ENCODE peak calls at places on chromosomes 12 and 14, in nine cellular contexts. K, C, G, D, E, F, O, P and A are unnamed samples.

GRCh38 chr12:116450406-116450910 is 108.7 kb upstream of the MAP1LC3B2 start:
- DNase-seq in K (no peak), C (no peak), G (no peak), D (peak; percentile 30), E (no peak), F (no peak), O (no peak), P (no peak), A (no peak)

GRCh38 chr12:89067436-89067835 is 284.9 kb downstream of the DUSP6 start:
- DNase-seq in K (no peak), C (no peak), G (no peak), D (peak; percentile 96), E (no peak), F (no peak), O (peak; percentile 93), P (peak; percentile 9), A (no peak)

GRCh38 chr14:72701232-72701555 is 192.7 kb downstream of the DPF3 start:
- DNase-seq in K (no peak), C (no peak), G (no peak), D (no peak), E (no peak), F (no peak), O (no peak), P (no peak), A (no peak)

GRCh38 chr12:113271853-113272561 is 50.7 kb downstream of the TPCN1 start:
- DNase-seq in K (peak; percentile 24), C (peak; percentile 52), G (peak; percentile 84), D (no peak), E (peak; percentile 94), F (no peak), O (peak; percentile 80), P (no peak), A (peak; percentile 89)

GRCh38 chr14:85214471-85214870 is 315.5 kb upstream of the FLRT2 start:
- DNase-seq in K (no peak), C (no peak), G (no peak), D (peak; percentile 48), E (no peak), F (no peak), O (peak; percentile 75), P (peak; percentile 8), A (no peak)

GRCh38 chr14:105088812-105089745 is 23.8 kb upstream of the GPR132 start:
- DNase-seq in K (no peak), C (no peak), G (peak; percentile 20), D (no peak), E (no peak), F (no peak), O (peak; percentile 35), P (peak; percentile 65), A (no peak)

GRCh38 chr12:65019696-65020095 is 101.4 kb downstream of the WIF1 start:
- DNase-seq in K (no peak), C (no peak), G (no peak), D (no peak), E (no peak), F (no peak), O (no peak), P (no peak), A (no peak)

GRCh38 chr12:69540606-69541386 is 44.5 kb upstream of the CCT2 start:
- DNase-seq in K (no peak), C (no peak), G (no peak), D (peak; percentile 41), E (no peak), F (no peak), O (peak; percentile 76), P (no peak), A (no peak)

GRCh38 chr14:101755591-101756324 is 5.8 kb upstream of the PPP2R5C start:
- DNase-seq in K (no peak), C (no peak), G (no peak), D (no peak), E (no peak), F (no peak), O (no peak), P (no peak), A (no peak)

GRCh38 chr12:88775742-88776151 is 195.5 kb upstream of the KITLG start:
- DNase-seq in K (no peak), C (no peak), G (peak; percentile 32), D (no peak), E (no peak), F (no peak), O (no peak), P (no peak), A (no peak)

GRCh38 chr12:115528466-115528865 is 749.0 kb downstream of the MED13L start:
- DNase-seq in K (no peak), C (no peak), G (no peak), D (no peak), E (no peak), F (no peak), O (no peak), P (no peak), A (no peak)

GRCh38 chr12:49428652-49429549 is 61.6 kb downstream of the SPATS2 start:
- DNase-seq in K (no peak), C (no peak), G (no peak), D (peak; percentile 32), E (no peak), F (no peak), O (peak; percentile 83), P (peak; percentile 31), A (no peak)

GRCh38 chr14:96792003-96792402 is 5.2 kb upstream of the VRK1 start:
- DNase-seq in K (no peak), C (no peak), G (no peak), D (peak; percentile 74), E (no peak), F (no peak), O (peak; percentile 93), P (no peak), A (no peak)

GRCh38 chr12:9870311-9870866 is 1.2 kb upstream of the CLEC2B start:
- DNase-seq in K (no peak), C (no peak), G (no peak), D (peak; percentile 3), E (no peak), F (no peak), O (no peak), P (no peak), A (no peak)

GRCh38 chr12:84764006-84764405 is 148.6 kb downstream of the SLC6A15 start:
- DNase-seq in K (no peak), C (no peak), G (no peak), D (no peak), E (no peak), F (no peak), O (peak; percentile 32), P (no peak), A (no peak)

GRCh38 chr14:31059152-31059924 is 33.2 kb upstream of the STRN3 start:
- DNase-seq in K (peak; percentile 34), C (peak; percentile 34), G (peak; percentile 70), D (peak; percentile 33), E (peak; percentile 54), F (no peak), O (peak; percentile 94), P (peak; percentile 15), A (peak; percentile 66)

GRCh38 chr12:94560416-94561221 is 89.7 kb downstream of the TMCC3 start:
- DNase-seq in K (peak; percentile 84), C (no peak), G (no peak), D (peak; percentile 97), E (no peak), F (peak; percentile 52), O (peak; percentile 85), P (no peak), A (no peak)

GRCh38 chr12:67655829-67656614 is 7.5 kb downstream of the DYRK2 start:
- DNase-seq in K (no peak), C (no peak), G (no peak), D (peak; percentile 32), E (no peak), F (no peak), O (no peak), P (no peak), A (no peak)
- H3K4me1 ChIP-seq in K (peaks cover 22% of the 10 kb centered on the region), C (peaks cover 6% of the 10 kb centered on the region), G (no peaks in the 10 kb centered on the region), D (peaks cover 12% of the 10 kb centered on the region), E (peaks cover 4% of the 10 kb centered on the region), F (peaks cover 15% of the 10 kb centered on the region), O (peaks cover 8% of the 10 kb centered on the region), P (peaks cover 10% of the 10 kb centered on the region), A (peaks cover 6% of the 10 kb centered on the region)

GRCh38 chr14:100308112-100308792 is 2.0 kb upstream of the SLC25A29 start:
- DNase-seq in K (no peak), C (no peak), G (no peak), D (peak; percentile 42), E (no peak), F (no peak), O (no peak), P (peak; percentile 43), A (no peak)
- H3K4me3 ChIP-seq in K (no peak overlapping the region), C (no peak overlapping the region), G (no peak overlapping the region), D (no peak overlapping the region), E (no peak overlapping the region), F (no peak overlapping the region), O (no peak overlapping the region), P (no peak overlapping the region), A (no peak overlapping the region)

DNA sequence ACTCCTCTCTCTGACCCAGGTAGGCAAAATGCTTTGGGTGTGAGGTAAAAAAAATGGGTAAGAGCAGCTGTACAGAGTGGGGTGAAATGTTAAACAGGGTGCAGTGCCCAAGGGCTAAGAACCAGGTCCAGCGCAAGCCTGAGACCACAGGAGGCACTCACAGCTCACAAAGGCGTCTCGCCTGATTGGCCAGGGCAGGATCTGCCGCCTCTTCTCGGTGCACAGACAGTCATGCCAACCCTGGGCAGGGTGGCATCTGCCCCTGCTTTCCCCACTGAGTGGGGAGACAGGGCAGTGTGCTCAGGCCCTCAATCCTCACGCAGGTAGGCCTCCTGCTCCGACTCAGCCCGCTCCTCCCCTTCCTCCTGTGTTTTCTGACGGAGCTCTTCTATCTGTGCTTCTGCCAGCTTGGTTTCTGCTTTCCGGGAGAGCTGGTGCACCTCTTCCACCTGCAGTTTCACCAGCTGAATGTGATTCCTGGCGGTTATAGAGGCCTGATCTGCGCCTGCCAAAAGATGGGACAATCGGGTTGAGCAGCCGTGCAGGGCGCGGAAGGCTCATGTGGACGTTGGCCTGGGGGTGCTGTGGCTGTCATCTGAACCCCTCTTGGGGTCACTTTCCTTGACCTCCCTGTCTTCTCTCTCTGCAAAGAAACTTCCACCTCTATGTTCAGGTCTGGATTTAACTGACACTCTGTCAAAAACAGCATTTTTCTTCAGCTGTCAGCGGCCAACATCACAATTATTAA is 4.7 kb downstream of the B3GNT4 start:
- DNase-seq in K (no peak), C (no peak), G (no peak), D (no peak), E (no peak), F (no peak), O (no peak), P (no peak), A (no peak)
- H3K4me1 ChIP-seq in K (peaks cover 11% of the 10 kb centered on the region), C (peaks cover 7% of the 10 kb centered on the region), G (peaks cover 7% of the 10 kb centered on the region), D (no peaks in the 10 kb centered on the region), E (no peaks in the 10 kb centered on the region), F (peaks cover 15% of the 10 kb centered on the region), O (no peaks in the 10 kb centered on the region), P (no peaks in the 10 kb centered on the region), A (no peaks in the 10 kb centered on the region)

GRCh38 chr12:30200864-30201263 is 417.1 kb upstream of the TMTC1 start:
- DNase-seq in K (peak; percentile 48), C (no peak), G (peak; percentile 10), D (no peak), E (peak; percentile 38), F (peak; percentile 41), O (peak; percentile 21), P (no peak), A (peak; percentile 12)
- H3K4me3 ChIP-seq in K (peak overlapping the region; percentile 50), C (no peak overlapping the region), G (peak overlapping the region; percentile 41), D (no peak overlapping the region), E (peak overlapping the region; percentile 38), F (no peak overlapping the region), O (no peak overlapping the region), P (no peak overlapping the region), A (no peak overlapping the region)

GRCh38 chr12:20599757-20600156 is 95.4 kb upstream of the SLCO1C1 start:
- DNase-seq in K (no peak), C (no peak), G (no peak), D (no peak), E (no peak), F (no peak), O (no peak), P (no peak), A (no peak)
- H3K4me1 ChIP-seq in K (peaks cover 3% of the 10 kb centered on the region), C (no peaks in the 10 kb centered on the region), G (no peaks in the 10 kb centered on the region), D (peaks cover 9% of the 10 kb centered on the region), E (peaks cover 7% of the 10 kb centered on the region), F (no peaks in the 10 kb centered on the region), O (peaks cover 3% of the 10 kb centered on the region), P (peaks cover 63% of the 10 kb centered on the region), A (no peaks in the 10 kb centered on the region)

GRCh38 chr12:58916891-58917570 is 3.3 kb downstream of the LRIG3 start:
- DNase-seq in K (no peak), C (no peak), G (no peak), D (peak; percentile 17), E (no peak), F (no peak), O (peak; percentile 74), P (no peak), A (no peak)
- H3K4me3 ChIP-seq in K (no peak overlapping the region), C (no peak overlapping the region), G (peak overlapping the region; percentile 60), D (peak overlapping the region; percentile 97), E (peak overlapping the region; percentile 57), F (peak overlapping the region; percentile 83), O (peak overlapping the region; percentile 75), P (no peak overlapping the region), A (peak overlapping the region; percentile 43)